ENCODE peak calls at places on chromosomes 16 and 17, in eight cellular contexts. One of them, this sample, is unnamed.

GRCh38 chr16:79845734-79846135 is 245.2 kb upstream of the MAF start:
- DNase-seq in uterus: no peak
- DNase-seq in A549: no peak
- DNase-seq in Peyer's patch: no peak
- DNase-seq in GM12878: no peak
- DNase-seq in tibial nerve: no peak
- DNase-seq in IMR-90: no peak
- DNase-seq in erythroblast: no peak
- DNase-seq in this sample: no peak

GRCh38 chr17:16916557-16916920 is 55.4 kb downstream of the TNFRSF13B start:
- DNase-seq in uterus: no peak
- DNase-seq in erythroblast: no peak
- DNase-seq in A549: no peak
- DNase-seq in Peyer's patch: peak
- DNase-seq in tibial nerve: no peak
- DNase-seq in GM12878: no peak
- DNase-seq in IMR-90: no peak
- DNase-seq in this sample: peak

GRCh38 chr17:69723741-69724140 is 309.2 kb downstream of the MAP2K6 start:
- DNase-seq in tibial nerve: no peak
- DNase-seq in Peyer's patch: no peak
- DNase-seq in IMR-90: no peak
- DNase-seq in A549: no peak
- DNase-seq in erythroblast: no peak
- DNase-seq in uterus: no peak
- DNase-seq in GM12878: no peak
- DNase-seq in this sample: no peak

GRCh38 chr17:50691550-50692447 is 15.9 kb downstream of the ANKRD40 start:
- DNase-seq in tibial nerve: no peak
- DNase-seq in IMR-90: no peak
- DNase-seq in erythroblast: no peak
- DNase-seq in uterus: no peak
- DNase-seq in A549: no peak
- DNase-seq in Peyer's patch: peak
- DNase-seq in GM12878: no peak
- DNase-seq in this sample: no peak

GRCh38 chr16:87216824-87217205 is 100.4 kb downstream of the C16orf95 start:
- DNase-seq in GM12878: no peak
- DNase-seq in erythroblast: no peak
- DNase-seq in uterus: no peak
- DNase-seq in tibial nerve: peak
- DNase-seq in Peyer's patch: no peak
- DNase-seq in A549: no peak
- DNase-seq in IMR-90: no peak
- DNase-seq in this sample: no peak

GRCh38 chr17:29682054-29682453 is 59.3 kb upstream of the CORO6 start:
- DNase-seq in IMR-90: no peak
- DNase-seq in uterus: no peak
- DNase-seq in A549: no peak
- DNase-seq in erythroblast: no peak
- DNase-seq in Peyer's patch: no peak
- DNase-seq in tibial nerve: no peak
- DNase-seq in GM12878: no peak
- DNase-seq in this sample: no peak

GRCh38 chr17:50956750-50957523 is 90.8 kb upstream of the TOB1 start:
- DNase-seq in A549: peak
- DNase-seq in uterus: peak
- DNase-seq in IMR-90: peak
- DNase-seq in erythroblast: peak
- DNase-seq in GM12878: no peak
- DNase-seq in Peyer's patch: peak
- DNase-seq in tibial nerve: no peak
- DNase-seq in this sample: no peak

GRCh38 chr16:6897910-6898475 is 434.7 kb upstream of the RBFOX1 start:
- DNase-seq in IMR-90: no peak
- DNase-seq in A549: no peak
- DNase-seq in GM12878: no peak
- DNase-seq in tibial nerve: no peak
- DNase-seq in Peyer's patch: no peak
- DNase-seq in uterus: no peak
- DNase-seq in erythroblast: no peak
- DNase-seq in this sample: no peak

GRCh38 chr17:65772989-65773388 is 211.5 kb upstream of the AXIN2 start:
- DNase-seq in GM12878: no peak
- DNase-seq in IMR-90: no peak
- DNase-seq in Peyer's patch: no peak
- DNase-seq in tibial nerve: no peak
- DNase-seq in A549: no peak
- DNase-seq in uterus: no peak
- DNase-seq in erythroblast: no peak
- DNase-seq in this sample: no peak

GRCh38 chr17:63830904-63831491 is 3.5 kb upstream of the FTSJ3 start:
- DNase-seq in GM12878: no peak
- DNase-seq in A549: no peak
- DNase-seq in erythroblast: no peak
- DNase-seq in Peyer's patch: no peak
- DNase-seq in tibial nerve: no peak
- DNase-seq in uterus: no peak
- DNase-seq in IMR-90: no peak
- DNase-seq in this sample: no peak
- TF ChIP-seq POLR2A in GM12878: no peak
- TF ChIP-seq POLR2A in A549: no peak
- TF ChIP-seq POLR2A in erythroblast: no peak
- TF ChIP-seq POLR2A in Peyer's patch: no peak
- TF ChIP-seq POLR2A in tibial nerve: no peak
- TF ChIP-seq POLR2A in uterus: no peak
- TF ChIP-seq POLR2A in IMR-90: no peak
- TF ChIP-seq POLR2A in this sample: no peak

GRCh38 chr16:57798953-57799618 is 3.2 kb downstream of the KIFC3 start:
- DNase-seq in IMR-90: no peak
- DNase-seq in uterus: no peak
- DNase-seq in Peyer's patch: no peak
- DNase-seq in tibial nerve: no peak
- DNase-seq in GM12878: no peak
- DNase-seq in erythroblast: no peak
- DNase-seq in A549: no peak
- DNase-seq in this sample: no peak

GRCh38 chr16:57798267-57798810 is 4.0 kb downstream of the KIFC3 start:
- DNase-seq in Peyer's patch: no peak
- DNase-seq in tibial nerve: no peak
- DNase-seq in uterus: no peak
- DNase-seq in GM12878: no peak
- DNase-seq in A549: no peak
- DNase-seq in erythroblast: no peak
- DNase-seq in IMR-90: no peak
- DNase-seq in this sample: no peak

GRCh38 chr16:57801098-57801855 is 1.0 kb downstream of the KIFC3 start:
- DNase-seq in erythroblast: no peak
- DNase-seq in uterus: no peak
- DNase-seq in Peyer's patch: no peak
- DNase-seq in A549: peak
- DNase-seq in GM12878: no peak
- DNase-seq in tibial nerve: no peak
- DNase-seq in IMR-90: peak
- DNase-seq in this sample: no peak

GRCh38 chr16:57800213-57801097 is 1.8 kb downstream of the KIFC3 start:
- DNase-seq in uterus: no peak
- DNase-seq in IMR-90: no peak
- DNase-seq in erythroblast: no peak
- DNase-seq in A549: no peak
- DNase-seq in Peyer's patch: no peak
- DNase-seq in GM12878: no peak
- DNase-seq in tibial nerve: no peak
- DNase-seq in this sample: no peak

DNA sequence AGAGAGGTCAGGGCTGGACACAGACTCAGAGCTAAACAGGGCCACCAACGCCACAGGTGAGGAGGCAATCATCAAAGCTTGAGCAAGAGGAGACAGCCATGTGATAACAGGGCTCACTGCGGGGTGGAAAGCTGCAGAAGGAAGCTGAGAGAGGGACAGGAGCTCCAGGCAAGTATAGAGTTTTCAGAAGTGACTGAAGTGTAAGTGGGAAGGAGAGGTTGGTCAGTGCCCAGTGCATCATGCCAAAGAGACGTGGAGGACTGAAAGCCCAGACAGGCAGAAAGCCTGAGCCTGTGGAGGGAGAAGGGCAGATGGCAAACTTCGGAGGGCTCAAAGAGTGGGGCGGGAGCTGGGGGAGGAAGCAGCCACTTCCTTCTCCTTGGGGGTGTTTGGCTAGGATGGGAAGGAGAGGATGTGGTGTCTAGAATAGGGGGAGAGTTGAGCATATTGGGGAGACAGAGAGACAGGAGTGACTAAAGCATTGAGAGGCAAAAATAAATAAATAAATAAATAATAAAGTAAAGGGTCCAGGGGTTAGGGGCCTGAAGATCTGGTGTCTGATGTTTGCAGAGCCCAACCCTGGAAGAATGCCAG is 2.6 kb downstream of the KIFC3 start:
- DNase-seq in uterus: no peak
- DNase-seq in tibial nerve: no peak
- DNase-seq in GM12878: no peak
- DNase-seq in IMR-90: no peak
- DNase-seq in erythroblast: no peak
- DNase-seq in Peyer's patch: no peak
- DNase-seq in A549: no peak
- DNase-seq in this sample: no peak
- TF ChIP-seq POLR2A in uterus: no peak
- TF ChIP-seq POLR2A in tibial nerve: no peak
- TF ChIP-seq POLR2A in GM12878: no peak
- TF ChIP-seq POLR2A in IMR-90: no peak
- TF ChIP-seq POLR2A in erythroblast: no peak
- TF ChIP-seq POLR2A in Peyer's patch: no peak
- TF ChIP-seq POLR2A in A549: no peak
- TF ChIP-seq POLR2A in this sample: no peak

GRCh38 chr16:89506791-89507191 is 1.4 kb upstream of the SPG7 start:
- DNase-seq in erythroblast: no peak
- DNase-seq in GM12878: no peak
- DNase-seq in Peyer's patch: no peak
- DNase-seq in tibial nerve: no peak
- DNase-seq in A549: no peak
- DNase-seq in IMR-90: no peak
- DNase-seq in uterus: no peak
- DNase-seq in this sample: no peak

GRCh38 chr16:89505204-89506112 is 2.7 kb upstream of the SPG7 start:
- DNase-seq in IMR-90: peak
- DNase-seq in Peyer's patch: peak
- DNase-seq in erythroblast: peak
- DNase-seq in GM12878: peak
- DNase-seq in A549: peak
- DNase-seq in uterus: peak
- DNase-seq in tibial nerve: peak
- DNase-seq in this sample: peak

GRCh38 chr16:89507834-89508590 is at the start of gene SPG7:
- DNase-seq in IMR-90: peak
- DNase-seq in erythroblast: peak
- DNase-seq in tibial nerve: peak
- DNase-seq in GM12878: peak
- DNase-seq in Peyer's patch: peak
- DNase-seq in uterus: peak
- DNase-seq in A549: peak
- DNase-seq in this sample: peak

GRCh38 chr16:89506113-89506504 is 2.1 kb upstream of the SPG7 start:
- DNase-seq in Peyer's patch: peak
- DNase-seq in uterus: no peak
- DNase-seq in A549: no peak
- DNase-seq in IMR-90: no peak
- DNase-seq in GM12878: no peak
- DNase-seq in tibial nerve: no peak
- DNase-seq in erythroblast: peak
- DNase-seq in this sample: no peak

DNA sequence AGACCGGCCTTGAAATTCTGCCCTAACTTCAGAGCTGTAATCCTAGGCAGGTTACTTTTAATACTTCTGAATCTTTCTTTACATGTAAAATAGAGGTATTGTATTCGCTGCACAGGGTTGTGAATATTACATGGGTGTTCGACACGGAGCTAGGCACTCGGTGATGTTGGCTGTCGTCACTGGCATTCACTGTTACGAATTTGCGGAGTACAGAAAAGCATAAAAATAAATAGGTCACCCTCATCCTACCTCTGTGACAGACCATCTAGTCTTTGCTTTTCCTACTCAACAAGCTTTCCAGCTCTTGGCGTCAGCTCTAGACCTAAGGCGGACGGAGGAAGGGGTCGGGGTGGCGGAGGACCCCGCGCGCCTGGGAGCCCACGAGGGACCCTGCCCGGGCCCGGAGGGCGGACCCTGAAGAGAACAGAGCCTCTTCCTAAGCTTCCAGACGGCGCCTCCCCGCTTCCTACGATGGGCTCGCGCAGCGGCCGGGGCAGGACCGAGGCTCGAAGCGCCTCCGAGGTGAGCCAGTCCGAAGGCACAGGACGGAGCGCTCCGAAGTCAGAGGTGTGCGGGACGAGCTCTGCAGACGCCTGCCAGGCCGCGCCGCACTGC is 877 bp upstream of the SPG7 start:
- DNase-seq in GM12878: no peak
- DNase-seq in uterus: no peak
- DNase-seq in IMR-90: no peak
- DNase-seq in Peyer's patch: no peak
- DNase-seq in A549: no peak
- DNase-seq in tibial nerve: no peak
- DNase-seq in erythroblast: peak
- DNase-seq in this sample: no peak
- TF ChIP-seq POLR2A in GM12878: no peak
- TF ChIP-seq POLR2A in uterus: no peak
- TF ChIP-seq POLR2A in IMR-90: no peak
- TF ChIP-seq POLR2A in Peyer's patch: no peak
- TF ChIP-seq POLR2A in A549: no peak
- TF ChIP-seq POLR2A in tibial nerve: no peak
- TF ChIP-seq POLR2A in erythroblast: no peak
- TF ChIP-seq POLR2A in this sample: no peak

GRCh38 chr17:44007346-44008204 is 3.2 kb downstream of the NAGS start:
- DNase-seq in uterus: no peak
- DNase-seq in IMR-90: no peak
- DNase-seq in Peyer's patch: no peak
- DNase-seq in tibial nerve: no peak
- DNase-seq in GM12878: no peak
- DNase-seq in erythroblast: no peak
- DNase-seq in A549: no peak
- DNase-seq in this sample: no peak

GRCh38 chr17:44005865-44006580 is 1.6 kb downstream of the NAGS start:
- DNase-seq in erythroblast: peak
- DNase-seq in uterus: no peak
- DNase-seq in IMR-90: no peak
- DNase-seq in Peyer's patch: peak
- DNase-seq in tibial nerve: no peak
- DNase-seq in A549: no peak
- DNase-seq in GM12878: no peak
- DNase-seq in this sample: peak

GRCh38 chr17:44005527-44005864 is 1.1 kb downstream of the NAGS start:
- DNase-seq in Peyer's patch: no peak
- DNase-seq in IMR-90: no peak
- DNase-seq in tibial nerve: no peak
- DNase-seq in A549: no peak
- DNase-seq in uterus: no peak
- DNase-seq in GM12878: no peak
- DNase-seq in erythroblast: no peak
- DNase-seq in this sample: no peak

GRCh38 chr17:44008205-44008909 is 3.9 kb downstream of the NAGS start:
- DNase-seq in A549: no peak
- DNase-seq in erythroblast: no peak
- DNase-seq in GM12878: no peak
- DNase-seq in tibial nerve: no peak
- DNase-seq in IMR-90: no peak
- DNase-seq in uterus: no peak
- DNase-seq in Peyer's patch: no peak
- DNase-seq in this sample: no peak

GRCh38 chr17:44006581-44007345 is 2.3 kb downstream of the NAGS start:
- DNase-seq in GM12878: peak
- DNase-seq in Peyer's patch: peak
- DNase-seq in tibial nerve: peak
- DNase-seq in uterus: peak
- DNase-seq in erythroblast: peak
- DNase-seq in A549: peak
- DNase-seq in IMR-90: peak
- DNase-seq in this sample: peak
- TF ChIP-seq POLR2A in GM12878: peak
- TF ChIP-seq POLR2A in Peyer's patch: peak
- TF ChIP-seq POLR2A in tibial nerve: no peak
- TF ChIP-seq POLR2A in uterus: peak
- TF ChIP-seq POLR2A in erythroblast: no peak
- TF ChIP-seq POLR2A in A549: peak
- TF ChIP-seq POLR2A in IMR-90: peak
- TF ChIP-seq POLR2A in this sample: no peak

This sample was measured in breast epithelium.